ENCODE peak calls at places on chromosomes 7 and 10, in five cellular contexts. W, F, R, J and A are unnamed samples.

GRCh38 chr10:63723741-63724140 is 202.5 kb downstream of the REEP3 start:
- DNase-seq in W (no peak), F (no peak), R (no peak), J (no peak), A (no peak)

GRCh38 chr10:129605266-129605985 is 138.4 kb downstream of the MGMT start:
- DNase-seq in W (no peak), F (no peak), R (no peak), J (no peak), A (no peak)

GRCh38 chr7:68409851-68410250 is 1188.4 kb upstream of the AUTS2 start:
- DNase-seq in W (no peak), F (no peak), R (no peak), J (no peak), A (no peak)

GRCh38 chr7:27107391-27107900 is 5.0 kb upstream of the HOXA2 start:
- DNase-seq in W (peak; percentile 41), F (no peak), R (no peak), J (no peak), A (no peak)

GRCh38 chr7:134660961-134661376 is 14.3 kb downstream of the BPGM start:
- DNase-seq in W (no peak), F (no peak), R (no peak), J (peak; percentile 86), A (no peak)

GRCh38 chr10:77531441-77532001 is 106.1 kb downstream of the KCNMA1 start:
- DNase-seq in W (no peak), F (no peak), R (peak; percentile 57), J (peak; percentile 91), A (no peak)

GRCh38 chr7:46996972-46997371 is 584.9 kb downstream of the TNS3 start:
- DNase-seq in W (no peak), F (no peak), R (no peak), J (no peak), A (no peak)

GRCh38 chr10:61024801-61025201 is 80.8 kb upstream of the RHOBTB1 start:
- DNase-seq in W (no peak), F (no peak), R (no peak), J (peak; percentile 24), A (peak; percentile 37)

GRCh38 chr10:110959379-110960332 is 40.3 kb downstream of the SHOC2 start:
- DNase-seq in W (no peak), F (no peak), R (no peak), J (no peak), A (no peak)

GRCh38 chr7:42197391-42197790 is 39.6 kb downstream of the GLI3 start:
- DNase-seq in W (no peak), F (no peak), R (no peak), J (no peak), A (no peak)

GRCh38 chr10:123568751-123569150 is 97.4 kb upstream of the GPR26 start:
- DNase-seq in W (no peak), F (no peak), R (no peak), J (no peak), A (no peak)

GRCh38 chr7:151059362-151060112 is at the start of gene SLC4A2:
- DNase-seq in W (peak; percentile 83), F (peak; percentile 65), R (no peak), J (peak; percentile 42), A (peak; percentile 83)

GRCh38 chr10:5897504-5897903 is 7.5 kb downstream of the FBH1 start:
- DNase-seq in W (no peak), F (no peak), R (no peak), J (no peak), A (no peak)

GRCh38 chr7:24732646-24733413 is 24.4 kb downstream of the GSDME start:
- DNase-seq in W (no peak), F (no peak), R (no peak), J (peak; percentile 65), A (no peak)

GRCh38 chr7:138981332-138982203 is at the start of gene KIAA1549:
- DNase-seq in W (peak; percentile 71), F (peak; percentile 26), R (peak; percentile 30), J (no peak), A (peak; percentile 54)

GRCh38 chr7:42914009-42914725 is 2.3 kb upstream of the C7orf25 start:
- DNase-seq in W (no peak), F (no peak), R (peak; percentile 58), J (no peak), A (no peak)

GRCh38 chr7:157576415-157576814 is 239.6 kb downstream of the DNAJB6 start:
- DNase-seq in W (peak; percentile 56), F (peak; percentile 37), R (no peak), J (no peak), A (no peak)

GRCh38 chr10:115657161-115657850 is 564.1 kb downstream of the ATRNL1 start:
- DNase-seq in W (no peak), F (no peak), R (no peak), J (peak; percentile 66), A (no peak)

GRCh38 chr7:142669074-142669654 is 80.1 kb upstream of the PRSS1 start:
- DNase-seq in W (no peak), F (no peak), R (no peak), J (peak; percentile 11), A (peak; percentile 62)

GRCh38 chr10:63633677-63634487 is 112.7 kb downstream of the REEP3 start:
- DNase-seq in W (no peak), F (no peak), R (no peak), J (peak; percentile 40), A (peak; percentile 18)

GRCh38 chr7:137545059-137545730 is 201.7 kb upstream of the PTN start:
- DNase-seq in W (no peak), F (no peak), R (no peak), J (peak; percentile 10), A (no peak)

GRCh38 chr7:41720046-41720445 is 17.2 kb upstream of the INHBA start:
- DNase-seq in W (no peak), F (no peak), R (no peak), J (no peak), A (no peak)

GRCh38 chr10:116490028-116490662 is 55.6 kb upstream of the PNLIP start:
- DNase-seq in W (no peak), F (no peak), R (peak; percentile 5), J (peak; percentile 2), A (peak; percentile 46)

GRCh38 chr10:74896788-74897527 is 70.6 kb downstream of the KAT6B start:
- DNase-seq in W (no peak), F (no peak), R (no peak), J (no peak), A (no peak)

GRCh38 chr10:79234391-79235318 is 112.6 kb upstream of the PPIF start:
- DNase-seq in W (no peak), F (no peak), R (no peak), J (no peak), A (no peak)